ENCODE peak calls at places on chromosomes 12 and 14, in six cellular contexts. R is heart left ventricle; W is CD8-positive, alpha-beta memory T cell; I is right cardiac atrium; Z is iPS DF 6.9; E is psoas muscle. K is an unnamed sample. For H3K4me1, the result is how much of the 10 kb centered on the place peaks cover.

GRCh38 chr14:92846162-92846897 is 52.2 kb downstream of the GOLGA5 start:
- DNase-seq in R (no peak), W (no peak), I (no peak), Z (no peak), E (no peak), K (peak)

GRCh38 chr12:57148469-57149308 is 1.3 kb upstream of the LRP1-AS start:
- DNase-seq in R (peak), W (no peak), I (peak), Z (no peak), E (peak), K (peak)

GRCh38 chr14:91255820-91256219 is 11.3 kb upstream of the GPR68 start:
- DNase-seq in R (no peak), W (no peak), I (no peak), Z (no peak), E (no peak), K (no peak)

GRCh38 chr14:74882103-74882920 is 596 bp downstream of the DLST start:
- DNase-seq in R (peak), W (peak), I (peak), Z (no peak), E (peak), K (peak)

GRCh38 chr14:62800577-62800976 is 244.7 kb downstream of the KCNH5 start:
- DNase-seq in R (no peak), W (no peak), I (no peak), Z (no peak), E (no peak), K (no peak)

GRCh38 chr12:10849425-10849878 is at the start of gene PRR4:
- DNase-seq in R (no peak), W (peak), I (no peak), Z (no peak), E (no peak), K (peak)

GRCh38 chr12:121803861-121804416 is at the start of gene SETD1B:
- DNase-seq in R (peak), W (peak), I (peak), Z (no peak), E (peak), K (peak)

GRCh38 chr12:123237646-123238329 is 4.6 kb downstream of the MTRFR start:
- DNase-seq in R (peak), W (peak), I (peak), Z (no peak), E (peak), K (peak)

GRCh38 chr14:30551460-30551859 is 7.5 kb upstream of the G2E3 start:
- DNase-seq in R (no peak), W (no peak), I (no peak), Z (no peak), E (no peak), K (no peak)

GRCh38 chr14:91947196-91948184 is at the start of gene FBLN5:
- DNase-seq in R (peak), W (peak), I (peak), Z (peak), E (peak), K (peak)

GRCh38 chr12:20268771-20269170 is 99.6 kb upstream of the PDE3A start:
- DNase-seq in R (no peak), W (no peak), I (no peak), Z (no peak), E (no peak), K (no peak)

GRCh38 chr14:61540931-61541330 is 154.4 kb upstream of the HIF1A start:
- DNase-seq in R (no peak), W (no peak), I (no peak), Z (no peak), E (no peak), K (no peak)

GRCh38 chr12:82685721-82686222 is 934 bp upstream of the TMTC2 start:
- DNase-seq in R (peak), W (peak), I (peak), Z (peak), E (peak), K (peak)

GRCh38 chr12:203462-204260 is 10.3 kb downstream of the SLC6A12 start:
- DNase-seq in R (no peak), W (no peak), I (peak), Z (no peak), E (no peak), K (no peak)

GRCh38 chr14:90091393-90091792 is 29.6 kb downstream of the KCNK13 start:
- DNase-seq in R (no peak), W (no peak), I (no peak), Z (no peak), E (no peak), K (no peak)

GRCh38 chr12:106386836-106387555 is 29.4 kb downstream of the POLR3B start:
- DNase-seq in R (no peak), W (no peak), I (no peak), Z (no peak), E (no peak), K (no peak)

GRCh38 chr12:2163172-2163927 is 110.6 kb downstream of the CACNA1C start:
- DNase-seq in R (peak), W (no peak), I (peak), Z (no peak), E (peak), K (peak)

GRCh38 chr12:124720019-124720686 is 143.5 kb downstream of the SCARB1 start:
- DNase-seq in R (no peak), W (no peak), I (peak), Z (no peak), E (no peak), K (no peak)

GRCh38 chr12:48814313-48815280 is 3.7 kb upstream of the CACNB3 start:
- DNase-seq in R (peak), W (peak), I (peak), Z (no peak), E (peak), K (peak)

GRCh38 chr14:101412741-101413140 is 148.6 kb upstream of the DIO3 start:
- DNase-seq in R (no peak), W (no peak), I (no peak), Z (no peak), E (no peak), K (peak)

GRCh38 chr12:53984901-53985357 is at the start of gene HOXC10:
- DNase-seq in R (peak), W (peak), I (peak), Z (peak), E (peak), K (peak)

GRCh38 chr12:105084251-105085250 is at the start of gene ALDH1L2:
- DNase-seq in R (peak), W (peak), I (peak), Z (no peak), E (peak), K (peak)

GRCh38 chr12:103833891-103834290 is 7.1 kb downstream of the NT5DC3 start:
- DNase-seq in R (no peak), W (no peak), I (no peak), Z (no peak), E (no peak), K (no peak)

DNA sequence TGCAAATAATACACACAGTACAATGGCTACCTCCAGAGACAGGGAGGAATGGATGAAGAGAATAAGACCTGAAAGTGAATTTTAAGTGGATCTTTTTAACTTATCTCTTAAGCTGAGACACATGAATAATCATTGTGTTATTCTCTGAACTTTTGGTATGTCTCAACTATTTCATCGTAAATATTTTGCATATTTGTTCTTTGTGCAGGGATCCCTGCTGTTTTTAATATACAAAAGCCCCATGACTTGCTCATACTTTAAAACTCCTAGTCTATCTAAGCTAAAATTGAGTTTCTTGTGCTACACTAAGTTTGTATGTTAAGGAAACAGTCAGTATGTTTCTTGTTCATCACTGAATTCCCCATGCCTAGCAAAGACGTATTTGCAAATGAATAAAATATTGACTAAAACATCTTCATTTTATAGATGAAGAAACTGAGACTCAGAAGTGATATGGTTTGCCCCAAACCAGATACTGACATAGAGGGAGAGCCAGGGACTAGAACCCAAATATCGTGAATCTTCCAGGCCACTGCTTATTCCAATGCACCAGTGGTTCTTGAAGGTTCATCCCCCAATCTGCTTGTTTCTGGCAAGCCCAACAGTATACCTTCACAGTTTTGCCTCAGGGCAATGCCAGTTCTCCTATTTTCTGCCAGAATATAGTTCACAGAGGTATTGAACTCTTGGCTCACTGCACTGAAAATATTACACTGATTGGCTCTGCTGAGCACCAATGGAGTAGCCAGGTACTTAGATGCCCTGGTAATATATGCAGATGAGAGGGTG is 356.9 kb downstream of the MED13L start:
- DNase-seq in R (no peak), W (no peak), I (no peak), Z (no peak), E (no peak), K (no peak)
- H3K4me1 ChIP-seq in R (under half), W (under half), I (under half), Z (under half), E (under half), K (under half)

GRCh38 chr12:6363010-6363329 is 12.4 kb downstream of the SCNN1A start:
- DNase-seq in R (no peak), W (no peak), I (no peak), Z (no peak), E (no peak), K (no peak)
- H3K4me3 ChIP-seq in R (peak), W (no peak), I (peak), Z (no peak), E (peak), K (no peak)

DNA sequence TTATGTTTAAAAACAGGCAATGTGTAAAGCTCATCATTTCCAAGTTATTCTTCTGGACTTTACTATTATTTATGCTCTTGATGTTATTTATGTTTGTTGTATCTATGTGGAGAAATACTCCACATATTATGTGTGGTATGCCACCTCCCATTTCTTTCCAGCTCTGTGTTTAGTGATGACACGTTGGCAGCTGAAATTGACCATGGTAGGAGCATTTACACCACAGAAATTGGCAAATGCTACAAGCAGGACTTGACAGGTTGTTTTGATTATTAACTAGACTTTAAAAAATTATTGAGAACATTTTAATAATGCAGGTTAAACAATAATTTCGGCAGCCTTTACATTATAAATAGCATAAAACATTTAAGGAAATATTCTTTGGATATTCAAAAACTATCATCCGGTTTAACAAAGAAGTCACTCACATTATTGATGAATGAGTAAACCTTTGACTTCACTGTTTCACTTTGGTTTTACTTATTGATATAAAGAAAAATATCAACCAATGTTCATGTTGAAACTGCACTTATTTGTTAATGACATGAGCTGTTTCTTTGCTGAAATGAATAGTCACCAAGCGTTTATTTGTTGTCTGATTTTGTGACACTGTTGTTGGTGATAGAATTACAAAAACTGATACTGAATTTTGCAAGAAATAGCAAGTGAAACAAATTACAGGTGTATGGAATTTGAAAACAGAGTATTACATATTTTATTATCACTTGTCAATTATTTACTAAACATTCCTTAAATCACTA is 76.8 kb downstream of the HMGA2 start:
- DNase-seq in R (no peak), W (no peak), I (no peak), Z (no peak), E (no peak), K (no peak)
- H3K4me1 ChIP-seq in R (under half), W (under half), I (under half), Z (under half), E (under half), K (under half)

GRCh38 chr14:54681819-54682261 is 114.9 kb downstream of the SAMD4A start:
- DNase-seq in R (no peak), W (no peak), I (no peak), Z (no peak), E (no peak), K (no peak)

GRCh38 chr14:54685286-54685845 is 118.4 kb downstream of the SAMD4A start:
- DNase-seq in R (no peak), W (no peak), I (no peak), Z (no peak), E (no peak), K (no peak)

GRCh38 chr14:54686219-54686870 is 119.4 kb downstream of the SAMD4A start:
- DNase-seq in R (peak), W (no peak), I (peak), Z (no peak), E (peak), K (no peak)

GRCh38 chr14:54682578-54682977 is 115.7 kb downstream of the SAMD4A start:
- DNase-seq in R (no peak), W (no peak), I (no peak), Z (no peak), E (no peak), K (no peak)

DNA sequence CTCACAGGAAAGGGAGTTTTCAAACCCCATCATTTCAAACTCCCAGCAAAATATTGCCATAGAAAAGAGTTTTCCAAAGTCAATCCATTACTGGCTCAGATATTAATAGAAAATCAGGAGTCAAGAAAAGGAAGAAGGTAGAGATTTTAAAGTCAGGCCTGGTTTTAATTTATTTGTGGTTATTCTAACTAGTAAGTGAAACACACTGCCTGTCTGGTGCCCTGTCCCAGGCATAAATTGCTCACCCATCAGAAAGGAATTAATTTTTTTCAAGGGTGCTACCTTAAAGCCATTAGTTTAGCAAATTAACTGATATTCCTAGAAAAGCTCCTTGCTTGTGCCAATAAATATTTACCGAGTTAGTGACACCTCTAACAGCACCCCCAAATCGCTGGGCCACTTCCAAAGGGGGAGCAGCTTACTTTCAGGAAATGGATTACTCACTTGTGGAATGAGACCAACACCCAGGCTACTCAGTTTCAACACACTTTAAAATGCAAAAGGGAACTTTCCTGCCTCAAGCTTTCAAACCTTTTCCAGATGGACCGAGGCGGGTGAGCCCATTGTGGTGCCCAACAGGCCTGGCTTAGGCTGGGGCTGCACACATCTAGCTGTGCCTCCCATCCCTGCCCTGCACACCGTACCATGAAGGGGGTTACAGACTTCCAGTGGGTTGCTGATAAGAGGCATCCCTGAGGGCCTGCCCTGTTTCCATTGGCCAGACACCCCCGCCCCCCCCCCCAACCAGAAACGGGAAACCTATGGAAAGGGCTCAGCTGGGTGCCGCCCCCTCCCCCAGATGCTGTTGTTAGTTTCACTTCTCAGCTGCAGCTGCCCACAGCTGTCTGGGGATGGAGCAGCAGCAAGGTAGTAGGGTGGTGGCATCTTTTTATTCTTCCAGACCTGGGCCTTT is 117.2 kb downstream of the SAMD4A start:
- DNase-seq in R (no peak), W (no peak), I (peak), Z (no peak), E (peak), K (no peak)
- H3K4me3 ChIP-seq in R (no peak), W (no peak), I (no peak), Z (no peak), E (no peak), K (no peak)

DNA sequence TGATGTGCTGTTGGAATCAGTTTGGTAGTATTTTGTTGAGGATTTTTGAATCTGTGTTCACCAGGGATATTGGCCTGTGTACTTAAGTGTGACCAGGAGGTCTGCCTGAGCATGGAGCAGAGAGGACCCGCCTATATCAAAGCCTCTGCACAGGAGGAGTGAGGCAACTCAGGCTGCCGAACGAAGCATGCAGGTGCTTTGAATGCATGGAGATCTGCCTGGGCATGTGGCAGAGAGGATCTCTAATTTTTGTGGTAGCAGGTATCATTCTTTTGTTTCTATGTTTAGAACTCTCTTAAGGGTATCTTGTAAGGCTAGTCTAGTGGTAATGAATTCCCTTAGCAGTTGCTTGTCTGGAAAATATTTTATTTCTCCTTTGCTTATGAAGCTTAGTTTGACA is 26.9 kb downstream of the RAB3IP start:
- DNase-seq in R (no peak), W (no peak), I (no peak), Z (no peak), E (no peak), K (no peak)
- H3K4me1 ChIP-seq in R (under half), W (under half), I (under half), Z (under half), E (under half), K (under half)

GRCh38 chr12:24554612-24555300 is 394.1 kb downstream of the BCAT1 start:
- DNase-seq in R (no peak), W (no peak), I (no peak), Z (no peak), E (no peak), K (no peak)
- H3K4me3 ChIP-seq in R (no peak), W (no peak), I (no peak), Z (no peak), E (no peak), K (no peak)

DNA sequence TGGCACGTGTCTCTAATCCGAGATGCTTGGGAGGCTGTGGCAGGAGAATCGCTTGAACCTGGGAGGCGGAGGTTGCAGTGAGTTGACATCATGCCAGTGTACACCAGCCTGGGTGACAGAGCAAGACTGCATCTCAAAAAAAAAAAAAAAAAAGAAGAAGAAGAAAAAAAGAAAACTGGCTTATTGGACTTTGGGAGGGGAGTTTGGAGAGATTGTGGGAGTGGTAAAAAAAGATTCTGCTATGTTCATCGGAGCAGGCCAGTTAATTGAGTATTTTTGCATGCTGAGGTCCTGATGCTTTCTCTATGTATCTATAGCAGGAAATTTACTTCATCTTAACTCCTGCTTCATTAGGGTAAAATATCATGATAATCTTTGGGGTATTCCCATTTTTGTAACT is 11.6 kb downstream of the CNOT2 start:
- DNase-seq in R (no peak), W (no peak), I (no peak), Z (no peak), E (no peak), K (no peak)
- H3K4me1 ChIP-seq in R (half or more), W (half or more), I (under half), Z (under half), E (half or more), K (under half)

DNA sequence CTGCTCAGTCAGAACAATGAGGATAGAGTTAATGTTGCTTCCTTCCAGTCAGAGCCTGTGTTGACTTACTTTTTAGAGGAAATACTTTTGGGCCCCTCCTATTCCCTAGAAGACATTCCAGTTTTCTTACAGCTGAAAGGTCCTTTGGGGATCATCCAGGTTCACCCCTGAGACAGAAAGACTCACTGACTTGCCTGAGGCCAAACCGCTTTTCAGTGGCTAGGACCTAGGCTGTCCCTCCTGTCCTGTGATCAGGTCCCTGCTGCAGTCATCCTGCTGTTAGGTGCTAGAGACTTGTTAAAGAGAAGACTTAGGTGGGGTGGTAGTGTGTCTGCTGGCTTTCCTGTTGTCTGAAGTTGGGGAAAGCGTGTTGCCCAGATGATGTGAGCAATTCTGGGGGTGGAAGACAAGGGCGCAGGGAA is 39.6 kb downstream of the SUSD6 start:
- DNase-seq in R (no peak), W (no peak), I (no peak), Z (no peak), E (no peak), K (peak)
- H3K4me3 ChIP-seq in R (no peak), W (no peak), I (no peak), Z (no peak), E (no peak), K (no peak)

K was measured in small intestine.